ENCODE peak calls at places on chromosomes 4 and X, in ten cellular contexts. One of them, this sample, is unnamed.

GRCh38 chrX:1750267-1750666 is 135.4 kb downstream of the ASMT start:
- DNase-seq in GM23338: no peak
- DNase-seq in GM12892: no peak
- DNase-seq in HCT116: peak; percentile 64
- DNase-seq in GM12891: no peak
- DNase-seq in H1: no peak
- DNase-seq in upper lobe of left lung: no peak
- DNase-seq in SK-N-SH: no peak
- DNase-seq in HL-60: no peak
- DNase-seq in breast epithelium: no peak
- DNase-seq in this sample: no peak

GRCh38 chrX:24204331-24204730 is 54.8 kb downstream of the ZFX start:
- DNase-seq in GM23338: no peak
- DNase-seq in GM12892: no peak
- DNase-seq in HCT116: no peak
- DNase-seq in GM12891: no peak
- DNase-seq in H1: no peak
- DNase-seq in upper lobe of left lung: no peak
- DNase-seq in SK-N-SH: no peak
- DNase-seq in HL-60: no peak
- DNase-seq in breast epithelium: no peak
- DNase-seq in this sample: no peak

GRCh38 chr4:94695389-94695788 is 62.4 kb upstream of the BMPR1B start:
- DNase-seq in GM23338: no peak
- DNase-seq in GM12892: no peak
- DNase-seq in HCT116: no peak
- DNase-seq in GM12891: no peak
- DNase-seq in H1: no peak
- DNase-seq in upper lobe of left lung: no peak
- DNase-seq in SK-N-SH: no peak
- DNase-seq in HL-60: no peak
- DNase-seq in breast epithelium: no peak
- DNase-seq in this sample: no peak

GRCh38 chrX:125210146-125210545 is 109.5 kb upstream of the TEX13C start:
- DNase-seq in GM23338: peak; percentile 71
- DNase-seq in GM12892: no peak
- DNase-seq in HCT116: no peak
- DNase-seq in GM12891: no peak
- DNase-seq in H1: no peak
- DNase-seq in upper lobe of left lung: no peak
- DNase-seq in SK-N-SH: no peak
- DNase-seq in HL-60: no peak
- DNase-seq in breast epithelium: no peak
- DNase-seq in this sample: no peak

GRCh38 chrX:149950681-149951080 is 12.4 kb upstream of the EOLA2 start:
- DNase-seq in GM23338: peak; percentile 20
- DNase-seq in GM12892: no peak
- DNase-seq in HCT116: peak; percentile 45
- DNase-seq in GM12891: no peak
- DNase-seq in H1: no peak
- DNase-seq in upper lobe of left lung: no peak
- DNase-seq in SK-N-SH: peak; percentile 18
- DNase-seq in HL-60: no peak
- DNase-seq in breast epithelium: no peak
- DNase-seq in this sample: no peak

GRCh38 chrX:1093586-1094538 is 118.6 kb downstream of the CRLF2 start:
- DNase-seq in GM23338: no peak
- DNase-seq in GM12892: no peak
- DNase-seq in HCT116: no peak
- DNase-seq in GM12891: no peak
- DNase-seq in H1: no peak
- DNase-seq in upper lobe of left lung: peak; percentile 57
- DNase-seq in SK-N-SH: no peak
- DNase-seq in HL-60: no peak
- DNase-seq in breast epithelium: no peak
- DNase-seq in this sample: no peak

GRCh38 chrX:150028692-150029091 is 90.4 kb upstream of the EOLA2 start:
- DNase-seq in GM23338: no peak
- DNase-seq in GM12892: no peak
- DNase-seq in HCT116: no peak
- DNase-seq in GM12891: no peak
- DNase-seq in H1: no peak
- DNase-seq in upper lobe of left lung: no peak
- DNase-seq in SK-N-SH: no peak
- DNase-seq in HL-60: no peak
- DNase-seq in breast epithelium: no peak
- DNase-seq in this sample: no peak

GRCh38 chr4:3250438-3250955 is 1.5 kb downstream of the MSANTD1 start:
- DNase-seq in GM23338: peak; percentile 68
- DNase-seq in GM12892: no peak
- DNase-seq in HCT116: no peak
- DNase-seq in GM12891: no peak
- DNase-seq in H1: no peak
- DNase-seq in upper lobe of left lung: peak; percentile 83
- DNase-seq in SK-N-SH: no peak
- DNase-seq in HL-60: no peak
- DNase-seq in breast epithelium: no peak
- DNase-seq in this sample: no peak

GRCh38 chr4:54657556-54658313 is at the start of gene KIT:
- DNase-seq in GM23338: peak; percentile 93
- DNase-seq in GM12892: peak; percentile 19
- DNase-seq in HCT116: no peak
- DNase-seq in GM12891: peak; percentile 21
- DNase-seq in H1: peak; percentile 93
- DNase-seq in upper lobe of left lung: peak; percentile 91
- DNase-seq in SK-N-SH: peak; percentile 89
- DNase-seq in HL-60: peak; percentile 7
- DNase-seq in breast epithelium: peak; percentile 29
- DNase-seq in this sample: no peak

GRCh38 chr4:121991968-121992367 is 40.1 kb upstream of the TRPC3 start:
- DNase-seq in GM23338: no peak
- DNase-seq in GM12892: no peak
- DNase-seq in HCT116: no peak
- DNase-seq in GM12891: no peak
- DNase-seq in H1: no peak
- DNase-seq in upper lobe of left lung: no peak
- DNase-seq in SK-N-SH: no peak
- DNase-seq in HL-60: no peak
- DNase-seq in breast epithelium: no peak
- DNase-seq in this sample: no peak

GRCh38 chr4:82421796-82422560 is 8.3 kb downstream of the HNRNPDL start:
- DNase-seq in GM23338: peak; percentile 34
- DNase-seq in GM12892: no peak
- DNase-seq in HCT116: no peak
- DNase-seq in GM12891: no peak
- DNase-seq in H1: peak; percentile 55
- DNase-seq in upper lobe of left lung: no peak
- DNase-seq in SK-N-SH: no peak
- DNase-seq in HL-60: no peak
- DNase-seq in breast epithelium: no peak
- DNase-seq in this sample: no peak
- TF ChIP-seq POLR2AphosphoS5 in GM23338: no peak
- TF ChIP-seq POLR2AphosphoS5 in GM12892: peak; percentile 83
- TF ChIP-seq POLR2AphosphoS5 in HCT116: peak; percentile 37
- TF ChIP-seq POLR2AphosphoS5 in GM12891: peak; percentile 75
- TF ChIP-seq POLR2AphosphoS5 in H1: peak; percentile 87
- TF ChIP-seq POLR2AphosphoS5 in upper lobe of left lung: no peak
- TF ChIP-seq POLR2AphosphoS5 in SK-N-SH: peak; percentile 73
- TF ChIP-seq POLR2AphosphoS5 in HL-60: peak; percentile 87
- TF ChIP-seq POLR2AphosphoS5 in breast epithelium: no peak
- TF ChIP-seq POLR2AphosphoS5 in this sample: peak; percentile 64

GRCh38 chr4:150155391-150155790 is 77.1 kb downstream of the DCLK2 start:
- DNase-seq in GM23338: no peak
- DNase-seq in GM12892: no peak
- DNase-seq in HCT116: no peak
- DNase-seq in GM12891: no peak
- DNase-seq in H1: no peak
- DNase-seq in upper lobe of left lung: no peak
- DNase-seq in SK-N-SH: peak; percentile 40
- DNase-seq in HL-60: no peak
- DNase-seq in breast epithelium: no peak
- DNase-seq in this sample: no peak

GRCh38 chr4:150145950-150146340 is 67.7 kb downstream of the DCLK2 start:
- DNase-seq in GM23338: no peak
- DNase-seq in GM12892: no peak
- DNase-seq in HCT116: no peak
- DNase-seq in GM12891: no peak
- DNase-seq in H1: no peak
- DNase-seq in upper lobe of left lung: no peak
- DNase-seq in SK-N-SH: no peak
- DNase-seq in HL-60: no peak
- DNase-seq in breast epithelium: no peak
- DNase-seq in this sample: peak; percentile 58

GRCh38 chr4:150152764-150153163 is 74.5 kb downstream of the DCLK2 start:
- DNase-seq in GM23338: no peak
- DNase-seq in GM12892: no peak
- DNase-seq in HCT116: no peak
- DNase-seq in GM12891: no peak
- DNase-seq in H1: no peak
- DNase-seq in upper lobe of left lung: no peak
- DNase-seq in SK-N-SH: no peak
- DNase-seq in HL-60: no peak
- DNase-seq in breast epithelium: no peak
- DNase-seq in this sample: no peak

GRCh38 chr4:150149381-150149780 is 71.1 kb downstream of the DCLK2 start:
- DNase-seq in GM23338: no peak
- DNase-seq in GM12892: no peak
- DNase-seq in HCT116: no peak
- DNase-seq in GM12891: no peak
- DNase-seq in H1: no peak
- DNase-seq in upper lobe of left lung: no peak
- DNase-seq in SK-N-SH: no peak
- DNase-seq in HL-60: no peak
- DNase-seq in breast epithelium: no peak
- DNase-seq in this sample: no peak

DNA sequence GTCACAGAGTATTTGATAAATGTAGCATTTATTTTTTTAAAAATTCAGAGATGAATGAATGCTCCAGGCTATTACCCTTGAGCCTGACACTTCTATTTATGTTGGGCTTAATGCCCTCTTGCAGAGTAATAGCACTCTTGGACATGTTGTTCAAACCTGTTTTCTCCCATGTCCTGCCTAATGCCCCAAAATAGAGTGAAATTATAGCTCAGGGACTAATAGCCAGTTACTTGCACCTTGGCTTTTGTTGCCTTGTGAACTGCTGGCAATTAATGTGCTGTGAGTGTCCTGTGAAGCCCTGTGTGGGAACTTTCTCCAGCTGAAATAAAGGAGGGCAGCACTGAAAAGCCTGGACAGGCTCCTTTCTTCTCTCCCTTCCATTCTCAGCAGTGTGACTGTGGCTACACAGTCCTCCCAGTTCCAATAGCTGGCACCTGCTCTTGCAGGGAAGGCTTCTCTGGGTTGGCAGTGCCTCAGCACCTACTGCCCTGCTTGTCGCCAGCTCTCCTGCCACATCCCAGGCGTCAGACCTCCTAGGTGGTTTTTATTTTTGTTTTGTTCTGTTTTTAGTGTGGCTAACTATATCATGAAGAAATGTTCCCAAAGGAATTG is 72.4 kb downstream of the DCLK2 start:
- DNase-seq in GM23338: no peak
- DNase-seq in GM12892: no peak
- DNase-seq in HCT116: no peak
- DNase-seq in GM12891: no peak
- DNase-seq in H1: no peak
- DNase-seq in upper lobe of left lung: no peak
- DNase-seq in SK-N-SH: no peak
- DNase-seq in HL-60: no peak
- DNase-seq in breast epithelium: no peak
- DNase-seq in this sample: no peak
- TF ChIP-seq POLR2AphosphoS5 in GM23338: no peak
- TF ChIP-seq POLR2AphosphoS5 in GM12892: no peak
- TF ChIP-seq POLR2AphosphoS5 in HCT116: no peak
- TF ChIP-seq POLR2AphosphoS5 in GM12891: no peak
- TF ChIP-seq POLR2AphosphoS5 in H1: no peak
- TF ChIP-seq POLR2AphosphoS5 in upper lobe of left lung: no peak
- TF ChIP-seq POLR2AphosphoS5 in SK-N-SH: no peak
- TF ChIP-seq POLR2AphosphoS5 in HL-60: no peak
- TF ChIP-seq POLR2AphosphoS5 in breast epithelium: no peak
- TF ChIP-seq POLR2AphosphoS5 in this sample: no peak

GRCh38 chr4:147768113-147768512 is 36.2 kb downstream of the ARHGAP10 start:
- DNase-seq in GM23338: no peak
- DNase-seq in GM12892: no peak
- DNase-seq in HCT116: no peak
- DNase-seq in GM12891: no peak
- DNase-seq in H1: no peak
- DNase-seq in upper lobe of left lung: no peak
- DNase-seq in SK-N-SH: no peak
- DNase-seq in HL-60: peak; percentile 8
- DNase-seq in breast epithelium: no peak
- DNase-seq in this sample: peak; percentile 89
- TF ChIP-seq POLR2AphosphoS5 in GM23338: no peak
- TF ChIP-seq POLR2AphosphoS5 in GM12892: no peak
- TF ChIP-seq POLR2AphosphoS5 in HCT116: no peak
- TF ChIP-seq POLR2AphosphoS5 in GM12891: no peak
- TF ChIP-seq POLR2AphosphoS5 in H1: no peak
- TF ChIP-seq POLR2AphosphoS5 in upper lobe of left lung: no peak
- TF ChIP-seq POLR2AphosphoS5 in SK-N-SH: no peak
- TF ChIP-seq POLR2AphosphoS5 in HL-60: no peak
- TF ChIP-seq POLR2AphosphoS5 in breast epithelium: no peak
- TF ChIP-seq POLR2AphosphoS5 in this sample: peak; percentile 84

DNA sequence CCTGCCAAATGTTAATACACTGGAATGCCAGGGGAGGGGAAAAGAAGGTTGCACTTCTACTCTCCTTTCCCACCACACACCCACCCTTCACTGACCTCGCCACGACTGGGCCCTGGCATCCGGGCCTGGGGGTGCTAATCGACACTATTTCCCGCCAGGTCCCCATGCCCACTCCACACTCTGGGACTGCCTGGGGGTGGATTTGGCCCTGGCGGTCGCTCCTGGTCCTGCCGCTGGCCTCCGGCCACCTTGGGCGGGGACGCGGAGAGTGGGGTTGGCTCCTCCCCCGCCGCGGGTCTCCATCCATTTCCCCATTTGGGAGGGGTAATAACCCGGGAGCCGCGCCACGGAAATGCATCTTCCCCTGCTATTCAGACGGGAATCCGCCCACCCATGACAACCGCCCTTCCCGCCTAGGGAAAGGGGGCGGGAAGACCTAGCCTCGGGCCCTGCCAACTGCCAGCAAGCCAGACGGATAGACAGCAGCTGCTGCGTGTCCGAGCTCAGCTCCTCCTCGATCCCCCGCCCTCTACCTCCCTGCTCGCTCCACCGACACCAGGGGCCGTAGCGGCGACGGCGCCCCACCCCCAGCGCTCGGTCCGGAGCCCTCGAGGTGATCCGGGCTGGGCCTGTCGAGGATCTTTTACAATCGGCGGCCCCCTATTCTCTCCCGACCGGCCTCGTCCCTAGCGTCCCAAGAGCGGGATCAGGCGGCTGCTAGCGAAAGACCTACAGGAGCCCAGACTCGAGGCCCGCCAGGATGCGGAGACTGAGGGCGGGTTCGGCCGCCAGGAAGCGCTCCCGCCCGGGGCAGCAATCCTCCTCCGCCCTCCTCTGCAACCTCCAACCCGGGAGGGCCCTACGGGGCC is 78.0 kb downstream of the RLIM start:
- DNase-seq in GM23338: peak; percentile 60
- DNase-seq in GM12892: peak; percentile 57
- DNase-seq in HCT116: no peak
- DNase-seq in GM12891: peak; percentile 46
- DNase-seq in H1: peak; percentile 71
- DNase-seq in upper lobe of left lung: peak; percentile 94
- DNase-seq in SK-N-SH: peak; percentile 86
- DNase-seq in HL-60: no peak
- DNase-seq in breast epithelium: peak; percentile 71
- DNase-seq in this sample: no peak
- TF ChIP-seq POLR2AphosphoS5 in GM23338: peak; percentile 30
- TF ChIP-seq POLR2AphosphoS5 in GM12892: no peak
- TF ChIP-seq POLR2AphosphoS5 in HCT116: no peak
- TF ChIP-seq POLR2AphosphoS5 in GM12891: no peak
- TF ChIP-seq POLR2AphosphoS5 in H1: no peak
- TF ChIP-seq POLR2AphosphoS5 in upper lobe of left lung: peak; percentile 53
- TF ChIP-seq POLR2AphosphoS5 in SK-N-SH: no peak
- TF ChIP-seq POLR2AphosphoS5 in HL-60: no peak
- TF ChIP-seq POLR2AphosphoS5 in breast epithelium: peak; percentile 36
- TF ChIP-seq POLR2AphosphoS5 in this sample: no peak

This sample was measured in SK-N-MC.